ENCODE peak calls at places on chromosomes 13 and 19, in ten cellular contexts. One of them, this sample, is unnamed.
A peak's percentile ranks its signal among the peaks of the same experiment; 100 is the strongest.

GRCh38 chr13:101579291-101579802 is 126.9 kb downstream of the ITGBL1 start:
- DNase-seq in HCT116: no peak
- DNase-seq in uterus: no peak
- DNase-seq in A549: peak; percentile 53
- DNase-seq in adrenal gland: no peak
- DNase-seq in tibial nerve: no peak
- DNase-seq in IMR-90: peak; percentile 60
- DNase-seq in sigmoid colon: no peak
- DNase-seq in body of pancreas: no peak
- DNase-seq in breast epithelium: no peak
- DNase-seq in this sample: no peak

GRCh38 chr19:4310247-4311121 is 6.1 kb downstream of the FSD1 start:
- DNase-seq in HCT116: peak; percentile 57
- DNase-seq in uterus: no peak
- DNase-seq in A549: peak; percentile 54
- DNase-seq in adrenal gland: peak; percentile 85
- DNase-seq in tibial nerve: no peak
- DNase-seq in IMR-90: no peak
- DNase-seq in sigmoid colon: no peak
- DNase-seq in body of pancreas: no peak
- DNase-seq in breast epithelium: no peak
- DNase-seq in this sample: no peak

GRCh38 chr19:14954071-14954655 is 12.9 kb downstream of the OR7C2 start:
- DNase-seq in HCT116: no peak
- DNase-seq in uterus: no peak
- DNase-seq in A549: no peak
- DNase-seq in adrenal gland: no peak
- DNase-seq in tibial nerve: no peak
- DNase-seq in IMR-90: no peak
- DNase-seq in sigmoid colon: no peak
- DNase-seq in body of pancreas: no peak
- DNase-seq in breast epithelium: no peak
- DNase-seq in this sample: no peak

GRCh38 chr13:104385409-104385808 is 1319.2 kb upstream of the SLC10A2 start:
- DNase-seq in HCT116: no peak
- DNase-seq in uterus: no peak
- DNase-seq in A549: no peak
- DNase-seq in adrenal gland: no peak
- DNase-seq in tibial nerve: no peak
- DNase-seq in IMR-90: peak; percentile 56
- DNase-seq in sigmoid colon: no peak
- DNase-seq in body of pancreas: no peak
- DNase-seq in breast epithelium: no peak
- DNase-seq in this sample: no peak

GRCh38 chr19:15180451-15181390 is 20.1 kb downstream of the NOTCH3 start:
- DNase-seq in HCT116: no peak
- DNase-seq in uterus: no peak
- DNase-seq in A549: no peak
- DNase-seq in adrenal gland: peak; percentile 21
- DNase-seq in tibial nerve: no peak
- DNase-seq in IMR-90: no peak
- DNase-seq in sigmoid colon: no peak
- DNase-seq in body of pancreas: peak; percentile 57
- DNase-seq in breast epithelium: no peak
- DNase-seq in this sample: no peak

GRCh38 chr19:39592381-39592780 is 9.9 kb upstream of the LGALS13 start:
- DNase-seq in HCT116: no peak
- DNase-seq in uterus: no peak
- DNase-seq in A549: no peak
- DNase-seq in adrenal gland: no peak
- DNase-seq in tibial nerve: no peak
- DNase-seq in IMR-90: no peak
- DNase-seq in sigmoid colon: no peak
- DNase-seq in body of pancreas: no peak
- DNase-seq in breast epithelium: no peak
- DNase-seq in this sample: no peak

GRCh38 chr19:46355234-46355990 is 8.5 kb downstream of the PPP5C start:
- DNase-seq in HCT116: no peak
- DNase-seq in uterus: no peak
- DNase-seq in A549: peak; percentile 21
- DNase-seq in adrenal gland: peak; percentile 64
- DNase-seq in tibial nerve: no peak
- DNase-seq in IMR-90: no peak
- DNase-seq in sigmoid colon: peak; percentile 51
- DNase-seq in body of pancreas: no peak
- DNase-seq in breast epithelium: no peak
- DNase-seq in this sample: no peak

GRCh38 chr19:6378036-6378435 is 2.3 kb upstream of the PSPN start:
- DNase-seq in HCT116: no peak
- DNase-seq in uterus: peak; percentile 59
- DNase-seq in A549: no peak
- DNase-seq in adrenal gland: no peak
- DNase-seq in tibial nerve: no peak
- DNase-seq in IMR-90: peak; percentile 41
- DNase-seq in sigmoid colon: no peak
- DNase-seq in body of pancreas: no peak
- DNase-seq in breast epithelium: no peak
- DNase-seq in this sample: no peak

GRCh38 chr13:72808917-72809500 is 27.1 kb downstream of the PIBF1 start:
- DNase-seq in HCT116: no peak
- DNase-seq in uterus: no peak
- DNase-seq in A549: peak; percentile 9
- DNase-seq in adrenal gland: no peak
- DNase-seq in tibial nerve: no peak
- DNase-seq in IMR-90: peak; percentile 6
- DNase-seq in sigmoid colon: no peak
- DNase-seq in body of pancreas: no peak
- DNase-seq in breast epithelium: no peak
- DNase-seq in this sample: no peak

GRCh38 chr19:54449701-54450069 is 686 bp downstream of the LENG8 start:
- DNase-seq in HCT116: no peak
- DNase-seq in uterus: no peak
- DNase-seq in A549: no peak
- DNase-seq in adrenal gland: no peak
- DNase-seq in tibial nerve: no peak
- DNase-seq in IMR-90: peak; percentile 37
- DNase-seq in sigmoid colon: no peak
- DNase-seq in body of pancreas: no peak
- DNase-seq in breast epithelium: no peak
- DNase-seq in this sample: no peak

GRCh38 chr13:74920361-74920760 is 561.6 kb downstream of the TBC1D4 start:
- DNase-seq in HCT116: no peak
- DNase-seq in uterus: no peak
- DNase-seq in A549: no peak
- DNase-seq in adrenal gland: no peak
- DNase-seq in tibial nerve: no peak
- DNase-seq in IMR-90: no peak
- DNase-seq in sigmoid colon: no peak
- DNase-seq in body of pancreas: no peak
- DNase-seq in breast epithelium: no peak
- DNase-seq in this sample: no peak

GRCh38 chr19:35559781-35560180 is 3.7 kb downstream of the ATP4A start:
- DNase-seq in HCT116: no peak
- DNase-seq in uterus: no peak
- DNase-seq in A549: no peak
- DNase-seq in adrenal gland: no peak
- DNase-seq in tibial nerve: no peak
- DNase-seq in IMR-90: no peak
- DNase-seq in sigmoid colon: no peak
- DNase-seq in body of pancreas: no peak
- DNase-seq in breast epithelium: no peak
- DNase-seq in this sample: no peak

DNA sequence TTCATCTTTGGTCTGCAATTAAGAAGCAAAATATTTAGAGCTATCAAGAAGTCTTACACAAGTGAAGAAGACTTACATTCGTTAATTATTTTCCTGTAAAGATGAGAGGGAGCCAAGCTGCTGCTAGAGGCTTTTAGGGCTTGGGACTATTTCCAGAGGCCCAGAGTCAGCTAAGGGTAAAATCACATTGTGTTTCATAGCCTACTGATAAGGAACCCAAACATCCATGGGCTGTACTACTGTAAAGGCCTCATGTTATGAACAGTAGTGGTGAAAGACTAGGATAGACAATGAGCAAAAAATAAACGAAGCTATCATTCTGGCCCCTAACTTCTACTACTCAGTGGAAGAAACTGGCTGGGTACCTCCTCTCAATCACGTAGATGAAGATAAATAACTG is 10.9 kb upstream of the TEX30 start:
- DNase-seq in HCT116: no peak
- DNase-seq in uterus: no peak
- DNase-seq in A549: no peak
- DNase-seq in adrenal gland: no peak
- DNase-seq in tibial nerve: no peak
- DNase-seq in IMR-90: no peak
- DNase-seq in sigmoid colon: no peak
- DNase-seq in body of pancreas: no peak
- DNase-seq in breast epithelium: no peak
- DNase-seq in this sample: no peak
- TF ChIP-seq POLR2A in HCT116: no peak
- TF ChIP-seq POLR2A in uterus: no peak
- TF ChIP-seq POLR2A in A549: no peak
- TF ChIP-seq POLR2A in adrenal gland: no peak
- TF ChIP-seq POLR2A in tibial nerve: no peak
- TF ChIP-seq POLR2A in IMR-90: no peak
- TF ChIP-seq POLR2A in sigmoid colon: no peak
- TF ChIP-seq POLR2A in body of pancreas: no peak
- TF ChIP-seq POLR2A in breast epithelium: no peak
- TF ChIP-seq POLR2A in this sample: no peak

DNA sequence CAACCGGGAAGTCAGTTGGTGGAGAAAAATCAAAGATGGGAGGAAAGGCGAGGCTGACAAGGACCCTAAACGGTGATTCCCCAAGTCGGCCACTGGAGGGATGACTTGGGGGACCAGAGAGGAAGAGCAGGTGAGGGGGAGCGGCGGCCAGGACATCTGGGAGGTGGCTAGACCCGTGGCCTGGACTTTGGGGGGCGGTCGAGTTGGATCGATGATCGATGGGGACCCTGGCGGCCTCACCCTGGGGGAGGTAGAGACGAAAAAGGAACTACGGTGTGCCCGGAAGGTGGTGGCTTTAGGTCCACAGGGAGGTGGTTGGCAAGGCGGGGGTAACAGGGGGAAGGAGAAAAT is 7.6 kb upstream of the CIRBP start:
- DNase-seq in HCT116: no peak
- DNase-seq in uterus: no peak
- DNase-seq in A549: peak; percentile 53
- DNase-seq in adrenal gland: no peak
- DNase-seq in tibial nerve: no peak
- DNase-seq in IMR-90: no peak
- DNase-seq in sigmoid colon: peak; percentile 78
- DNase-seq in body of pancreas: no peak
- DNase-seq in breast epithelium: no peak
- DNase-seq in this sample: peak; percentile 36
- H3K4me1 ChIP-seq in HCT116: peaks cover 59% of the 10 kb centered on the region
- H3K4me1 ChIP-seq in uterus: peaks cover 24% of the 10 kb centered on the region
- H3K4me1 ChIP-seq in A549: peaks cover 73% of the 10 kb centered on the region
- H3K4me1 ChIP-seq in adrenal gland: peaks cover 65% of the 10 kb centered on the region
- H3K4me1 ChIP-seq in tibial nerve: peaks cover 95% of the 10 kb centered on the region
- H3K4me1 ChIP-seq in IMR-90: peaks cover 47% of the 10 kb centered on the region
- H3K4me1 ChIP-seq in sigmoid colon: peaks cover 69% of the 10 kb centered on the region
- H3K4me1 ChIP-seq in body of pancreas: peaks cover 88% of the 10 kb centered on the region
- H3K4me1 ChIP-seq in breast epithelium: peaks cover 46% of the 10 kb centered on the region
- H3K4me1 ChIP-seq in this sample: peaks cover 77% of the 10 kb centered on the region

GRCh38 chr13:59477011-59477410 is 686.7 kb downstream of the DIAPH3 start:
- DNase-seq in HCT116: peak; percentile 6
- DNase-seq in uterus: no peak
- DNase-seq in A549: peak; percentile 6
- DNase-seq in adrenal gland: no peak
- DNase-seq in tibial nerve: no peak
- DNase-seq in IMR-90: no peak
- DNase-seq in sigmoid colon: no peak
- DNase-seq in body of pancreas: no peak
- DNase-seq in breast epithelium: no peak
- DNase-seq in this sample: no peak
- TF ChIP-seq CTCF in HCT116: peak; percentile 59
- TF ChIP-seq CTCF in uterus: no peak
- TF ChIP-seq CTCF in A549: no peak
- TF ChIP-seq CTCF in adrenal gland: no peak
- TF ChIP-seq CTCF in tibial nerve: no peak
- TF ChIP-seq CTCF in IMR-90: peak; percentile 26
- TF ChIP-seq CTCF in sigmoid colon: no peak
- TF ChIP-seq CTCF in body of pancreas: peak; percentile 15
- TF ChIP-seq CTCF in breast epithelium: no peak
- TF ChIP-seq CTCF in this sample: peak; percentile 42

GRCh38 chr19:737591-738093 is 13.3 kb upstream of the MISP start:
- DNase-seq in HCT116: no peak
- DNase-seq in uterus: no peak
- DNase-seq in A549: peak; percentile 45
- DNase-seq in adrenal gland: peak; percentile 48
- DNase-seq in tibial nerve: no peak
- DNase-seq in IMR-90: peak; percentile 16
- DNase-seq in sigmoid colon: peak; percentile 71
- DNase-seq in body of pancreas: peak; percentile 44
- DNase-seq in breast epithelium: no peak
- DNase-seq in this sample: no peak

GRCh38 chr19:741506-742131 is 9.3 kb upstream of the MISP start:
- DNase-seq in HCT116: no peak
- DNase-seq in uterus: no peak
- DNase-seq in A549: peak; percentile 66
- DNase-seq in adrenal gland: no peak
- DNase-seq in tibial nerve: no peak
- DNase-seq in IMR-90: no peak
- DNase-seq in sigmoid colon: peak; percentile 29
- DNase-seq in body of pancreas: no peak
- DNase-seq in breast epithelium: no peak
- DNase-seq in this sample: no peak

GRCh38 chr19:739998-740715 is 10.8 kb upstream of the MISP start:
- DNase-seq in HCT116: no peak
- DNase-seq in uterus: no peak
- DNase-seq in A549: no peak
- DNase-seq in adrenal gland: no peak
- DNase-seq in tibial nerve: no peak
- DNase-seq in IMR-90: no peak
- DNase-seq in sigmoid colon: no peak
- DNase-seq in body of pancreas: no peak
- DNase-seq in breast epithelium: no peak
- DNase-seq in this sample: no peak

GRCh38 chr19:736125-736524 is 14.8 kb upstream of the MISP start:
- DNase-seq in HCT116: no peak
- DNase-seq in uterus: no peak
- DNase-seq in A549: no peak
- DNase-seq in adrenal gland: no peak
- DNase-seq in tibial nerve: no peak
- DNase-seq in IMR-90: no peak
- DNase-seq in sigmoid colon: no peak
- DNase-seq in body of pancreas: no peak
- DNase-seq in breast epithelium: no peak
- DNase-seq in this sample: peak; percentile 44

DNA sequence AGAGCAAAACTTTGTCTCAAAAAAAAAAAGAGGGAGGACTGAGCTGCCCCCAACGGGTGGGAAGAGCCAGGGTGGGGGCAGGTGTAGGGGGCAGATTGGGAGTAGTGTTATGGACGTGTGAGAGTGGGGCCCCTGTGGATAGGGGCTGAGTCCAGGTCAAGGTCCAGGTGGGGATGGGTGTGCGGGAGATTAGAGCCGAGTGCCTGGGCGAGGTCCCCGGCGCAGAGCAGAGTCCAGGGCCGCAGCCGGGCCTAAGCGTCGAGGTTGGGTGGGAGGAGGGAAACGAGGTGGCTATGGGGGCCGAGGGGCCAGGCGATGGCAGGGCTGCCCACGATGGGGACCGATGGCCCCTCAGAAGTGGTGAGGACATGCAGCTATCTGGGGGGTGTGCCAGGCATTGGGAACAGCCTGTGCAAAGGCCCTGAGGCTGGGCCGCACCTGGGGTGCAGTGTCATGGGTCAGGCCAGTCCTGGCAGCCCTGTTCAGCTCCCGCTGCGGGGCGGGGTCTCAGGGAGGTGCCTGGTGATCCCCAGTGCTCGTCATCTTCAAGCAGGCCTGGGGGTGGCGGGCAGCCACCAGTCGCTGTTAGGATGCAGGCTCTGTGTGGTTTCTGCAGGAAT is 12.3 kb upstream of the MISP start:
- DNase-seq in HCT116: no peak
- DNase-seq in uterus: no peak
- DNase-seq in A549: no peak
- DNase-seq in adrenal gland: no peak
- DNase-seq in tibial nerve: no peak
- DNase-seq in IMR-90: no peak
- DNase-seq in sigmoid colon: peak; percentile 49
- DNase-seq in body of pancreas: no peak
- DNase-seq in breast epithelium: no peak
- DNase-seq in this sample: no peak
- TF ChIP-seq POLR2A in HCT116: no peak
- TF ChIP-seq POLR2A in uterus: no peak
- TF ChIP-seq POLR2A in A549: no peak
- TF ChIP-seq POLR2A in adrenal gland: no peak
- TF ChIP-seq POLR2A in tibial nerve: no peak
- TF ChIP-seq POLR2A in IMR-90: no peak
- TF ChIP-seq POLR2A in sigmoid colon: no peak
- TF ChIP-seq POLR2A in body of pancreas: no peak
- TF ChIP-seq POLR2A in breast epithelium: no peak
- TF ChIP-seq POLR2A in this sample: no peak

This sample was measured in heart left ventricle.